ENCODE peak calls at places on chromosomes 6 and 20, in seven cellular contexts. I is CD8-positive, alpha-beta memory T cell; A is aorta; R is esophagus muscularis mucosa; H is PC-3; C is neural progenitor cell; T is pancreas. D is an unnamed sample.

GRCh38 chr6:28648878-28649375 is 123.2 kb downstream of the GPX5 start:
- DNase-seq in I (no peak), H (peak; percentile 22), R (no peak), C (no peak), A (no peak), T (no peak), D (no peak)

GRCh38 chr6:130775421-130776012 is 51.7 kb upstream of the SMLR1 start:
- DNase-seq in H (no peak), A (no peak), I (no peak), R (no peak), C (no peak), T (no peak), D (no peak)

GRCh38 chr6:126103993-126104392 is 117.7 kb downstream of the TRMT11 start:
- DNase-seq in T (no peak), C (no peak), A (no peak), R (no peak), H (no peak), I (no peak), D (no peak)

GRCh38 chr20:35556871-35557270 is 15.0 kb downstream of the ERGIC3 start:
- DNase-seq in T (no peak), I (no peak), R (no peak), H (no peak), C (no peak), A (no peak), D (no peak)

GRCh38 chr6:121157913-121158312 is 176.4 kb downstream of the TBC1D32 start:
- DNase-seq in H (peak; percentile 23), A (no peak), I (no peak), T (no peak), R (no peak), C (no peak), D (no peak)

GRCh38 chr6:105882071-105882803 is 203.9 kb upstream of the PRDM1 start:
- DNase-seq in H (peak; percentile 16), A (no peak), C (no peak), R (no peak), I (no peak), T (no peak), D (no peak)

GRCh38 chr6:16331328-16332174 is 93.2 kb downstream of the GMPR start:
- DNase-seq in H (peak; percentile 75), A (peak; percentile 81), T (peak; percentile 33), R (no peak), C (peak; percentile 77), I (peak; percentile 68), D (no peak)

GRCh38 chr6:168049277-168049676 is 29.7 kb downstream of the FRMD1 start:
- DNase-seq in A (peak; percentile 36), T (no peak), R (no peak), I (no peak), H (no peak), C (no peak), D (no peak)

GRCh38 chr20:63678667-63679465 is 17.6 kb upstream of the TNFRSF6B start:
- DNase-seq in C (no peak), I (no peak), H (no peak), T (no peak), A (peak; percentile 45), R (no peak), D (no peak)

GRCh38 chr6:107179004-107179403 is 63.7 kb upstream of the BEND3 start:
- DNase-seq in I (no peak), R (no peak), H (peak; percentile 20), T (no peak), C (peak; percentile 9), A (no peak), D (no peak)

GRCh38 chr6:113530769-113531168 is 326.4 kb upstream of the MARCKS start:
- DNase-seq in A (no peak), T (no peak), C (no peak), I (no peak), R (no peak), H (peak; percentile 66), D (peak; percentile 66)

GRCh38 chr20:38608188-38608587 is 6.6 kb downstream of the ARHGAP40 start:
- DNase-seq in R (no peak), I (no peak), A (no peak), T (no peak), H (no peak), C (no peak), D (no peak)

GRCh38 chr20:39877792-39878191 is 811.2 kb downstream of the MAFB start:
- DNase-seq in R (no peak), T (no peak), H (no peak), C (peak; percentile 25), A (no peak), I (no peak), D (no peak)

GRCh38 chr6:147561742-147562141 is 53.3 kb downstream of the SAMD5 start:
- DNase-seq in R (no peak), H (no peak), C (no peak), T (no peak), A (no peak), I (no peak), D (no peak)

GRCh38 chr20:50385733-50386640 is 124.2 kb upstream of the PTPN1 start:
- DNase-seq in A (no peak), H (no peak), R (no peak), C (no peak), I (peak; percentile 84), T (no peak), D (no peak)

GRCh38 chr6:51480040-51480439 is 607.4 kb downstream of the PKHD1 start:
- DNase-seq in A (no peak), I (no peak), C (no peak), T (no peak), H (no peak), R (no peak), D (no peak)

GRCh38 chr6:134740473-134741192 is 209.3 kb downstream of the ALDH8A1 start:
- DNase-seq in T (no peak), I (no peak), C (no peak), A (no peak), R (no peak), H (no peak), D (no peak)

GRCh38 chr6:129163551-129163950 is 280.6 kb downstream of the LAMA2 start:
- DNase-seq in I (no peak), C (no peak), R (no peak), H (peak; percentile 68), A (no peak), T (no peak), D (no peak)

GRCh38 chr6:129162605-129163004 is 279.7 kb downstream of the LAMA2 start:
- DNase-seq in T (no peak), C (no peak), A (no peak), R (no peak), I (no peak), H (no peak), D (no peak)

DNA sequence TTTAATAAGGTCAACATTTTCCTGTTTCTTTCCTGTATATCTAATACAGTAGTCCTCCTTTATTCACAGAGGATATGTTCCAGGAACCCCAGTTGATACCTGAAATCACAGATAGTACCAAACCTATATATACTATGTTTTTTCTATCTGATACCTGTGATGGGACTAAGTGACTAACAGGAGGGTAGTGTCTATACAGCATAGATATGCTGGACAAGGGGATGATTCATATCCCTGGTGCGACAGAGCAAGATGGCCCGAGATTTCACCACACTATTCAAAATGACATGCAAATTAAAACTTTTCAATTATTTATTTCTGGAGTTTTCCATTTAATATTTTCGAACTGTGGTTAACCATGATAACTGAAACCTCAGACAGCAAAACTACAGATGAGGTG is 281.1 kb downstream of the LAMA2 start:
- DNase-seq in C (no peak), T (no peak), H (no peak), A (no peak), R (no peak), I (no peak), D (no peak)
- H3K27ac ChIP-seq in C (no peak overlapping the region), T (no peak overlapping the region), H (no peak overlapping the region), A (no peak overlapping the region), R (no peak overlapping the region), I (no peak overlapping the region), D (no peak overlapping the region)

GRCh38 chr20:41483553-41483930 is 116.9 kb upstream of the EMILIN3 start:
- DNase-seq in C (no peak), A (no peak), H (peak; percentile 23), R (no peak), I (no peak), T (no peak), D (no peak)
- H3K27ac ChIP-seq in C (no peak overlapping the region), A (no peak overlapping the region), H (no peak overlapping the region), R (peak overlapping the region; percentile 5), I (no peak overlapping the region), T (no peak overlapping the region), D (no peak overlapping the region)

GRCh38 chr20:1828786-1829131 is 66.4 kb upstream of the SIRPA start:
- DNase-seq in H (no peak), I (no peak), A (no peak), T (no peak), R (no peak), C (no peak), D (no peak)
- H3K27ac ChIP-seq in H (peak overlapping the region; percentile 78), I (no peak overlapping the region), A (no peak overlapping the region), T (no peak overlapping the region), R (no peak overlapping the region), C (no peak overlapping the region), D (peak overlapping the region; percentile 97)

DNA sequence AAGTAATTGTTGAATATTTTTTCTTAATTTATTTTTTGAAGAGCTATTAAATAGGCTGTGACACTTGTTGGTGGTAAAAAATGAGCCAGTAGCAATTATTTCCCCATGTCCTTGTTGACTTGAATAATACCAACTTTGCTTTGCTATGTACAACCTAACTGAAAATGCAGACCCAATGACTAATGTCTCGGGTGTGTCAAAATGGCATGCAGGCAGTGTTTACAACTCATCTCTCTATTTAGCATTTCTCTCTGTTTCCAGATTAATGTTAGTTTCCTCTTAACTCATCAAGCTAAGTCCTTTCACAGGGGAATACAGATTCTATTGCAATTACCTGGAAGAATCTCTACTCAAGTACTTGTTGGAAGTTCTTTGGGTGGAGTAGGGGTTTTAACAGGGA is 504.4 kb downstream of the BCKDHB start:
- DNase-seq in A (no peak), H (peak; percentile 54), T (no peak), C (no peak), R (no peak), I (no peak), D (peak; percentile 60)
- H3K27ac ChIP-seq in A (no peak overlapping the region), H (peak overlapping the region; percentile 40), T (no peak overlapping the region), C (no peak overlapping the region), R (no peak overlapping the region), I (no peak overlapping the region), D (peak overlapping the region; percentile 83)

DNA sequence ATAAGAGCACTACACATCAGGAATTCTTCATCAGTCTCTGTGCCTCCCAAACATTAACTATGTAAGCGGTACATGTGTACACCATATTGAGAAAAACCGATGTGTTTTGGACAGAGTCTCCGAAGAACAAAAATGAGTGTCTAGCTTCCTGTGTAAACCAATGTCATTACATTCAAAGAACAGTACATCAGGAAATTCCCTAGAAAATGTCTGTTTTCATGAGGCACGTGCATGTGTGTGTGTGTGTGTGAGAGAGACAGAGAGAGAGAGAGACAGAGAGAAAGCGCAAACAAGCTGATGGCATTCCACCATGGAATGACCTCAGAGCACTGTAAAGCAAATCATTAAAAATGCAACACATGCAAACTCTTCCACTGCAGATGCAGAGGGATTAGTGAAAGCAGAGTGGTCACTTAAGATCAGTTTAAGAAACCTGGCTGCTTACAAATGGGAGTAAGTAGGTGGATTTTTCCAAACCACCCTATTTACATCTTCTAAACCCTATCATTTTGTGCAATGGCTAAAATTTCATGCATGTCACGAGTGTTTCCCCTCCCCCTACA is 133.9 kb downstream of the HIVEP2 start:
- DNase-seq in R (no peak), A (no peak), T (no peak), I (no peak), H (no peak), C (no peak), D (no peak)
- H3K27ac ChIP-seq in R (no peak overlapping the region), A (no peak overlapping the region), T (no peak overlapping the region), I (no peak overlapping the region), H (no peak overlapping the region), C (no peak overlapping the region), D (no peak overlapping the region)

D was measured in epithelial cell of prostate.